ENCODE peak calls at places on chromosomes 1 and 21, in nine cellular contexts. One of them, this sample, is unnamed.

GRCh38 chr1:224510880-224511645 is 76.5 kb upstream of the WDR26 start:
- DNase-seq in small intestine: no peak
- DNase-seq in Peyer's patch: no peak
- DNase-seq in mesendoderm: peak
- DNase-seq in neural progenitor cell: no peak
- DNase-seq in cardiac muscle cell: peak
- DNase-seq in effector memory CD4-positive, alpha-beta T cell: no peak
- DNase-seq in A549: no peak
- DNase-seq in upper lobe of right lung: no peak
- DNase-seq in this sample: no peak

GRCh38 chr1:179816196-179816960 is 61.2 kb downstream of the TOR1AIP2 start:
- DNase-seq in upper lobe of right lung: no peak
- DNase-seq in A549: no peak
- DNase-seq in small intestine: no peak
- DNase-seq in effector memory CD4-positive, alpha-beta T cell: no peak
- DNase-seq in mesendoderm: no peak
- DNase-seq in neural progenitor cell: no peak
- DNase-seq in Peyer's patch: no peak
- DNase-seq in cardiac muscle cell: peak
- DNase-seq in this sample: no peak

GRCh38 chr1:115838426-115838804 is 2.5 kb downstream of the NHLH2 start:
- DNase-seq in neural progenitor cell: peak
- DNase-seq in cardiac muscle cell: no peak
- DNase-seq in Peyer's patch: no peak
- DNase-seq in effector memory CD4-positive, alpha-beta T cell: no peak
- DNase-seq in mesendoderm: peak
- DNase-seq in small intestine: no peak
- DNase-seq in A549: no peak
- DNase-seq in upper lobe of right lung: no peak
- DNase-seq in this sample: no peak

GRCh38 chr1:229380514-229381160 is 37.8 kb upstream of the CCSAP start:
- DNase-seq in effector memory CD4-positive, alpha-beta T cell: no peak
- DNase-seq in neural progenitor cell: no peak
- DNase-seq in A549: no peak
- DNase-seq in upper lobe of right lung: no peak
- DNase-seq in cardiac muscle cell: no peak
- DNase-seq in Peyer's patch: no peak
- DNase-seq in mesendoderm: no peak
- DNase-seq in small intestine: no peak
- DNase-seq in this sample: no peak

GRCh38 chr1:103788377-103788776 is 38.7 kb downstream of the AMY1C start:
- DNase-seq in effector memory CD4-positive, alpha-beta T cell: no peak
- DNase-seq in small intestine: no peak
- DNase-seq in cardiac muscle cell: no peak
- DNase-seq in mesendoderm: peak
- DNase-seq in Peyer's patch: no peak
- DNase-seq in upper lobe of right lung: no peak
- DNase-seq in A549: no peak
- DNase-seq in neural progenitor cell: no peak
- DNase-seq in this sample: no peak

GRCh38 chr1:94095744-94096469 is 25.0 kb downstream of the ABCA4 start:
- DNase-seq in A549: no peak
- DNase-seq in upper lobe of right lung: no peak
- DNase-seq in small intestine: no peak
- DNase-seq in effector memory CD4-positive, alpha-beta T cell: no peak
- DNase-seq in neural progenitor cell: no peak
- DNase-seq in cardiac muscle cell: peak
- DNase-seq in Peyer's patch: no peak
- DNase-seq in mesendoderm: no peak
- DNase-seq in this sample: no peak

GRCh38 chr1:93839307-93839706 is 39.7 kb downstream of the DNTTIP2 start:
- DNase-seq in effector memory CD4-positive, alpha-beta T cell: no peak
- DNase-seq in Peyer's patch: no peak
- DNase-seq in mesendoderm: no peak
- DNase-seq in A549: no peak
- DNase-seq in small intestine: no peak
- DNase-seq in cardiac muscle cell: peak
- DNase-seq in neural progenitor cell: no peak
- DNase-seq in upper lobe of right lung: no peak
- DNase-seq in this sample: no peak

GRCh38 chr1:29671446-29671845 is 435.1 kb downstream of the PTPRU start:
- DNase-seq in A549: no peak
- DNase-seq in cardiac muscle cell: no peak
- DNase-seq in neural progenitor cell: no peak
- DNase-seq in Peyer's patch: no peak
- DNase-seq in mesendoderm: no peak
- DNase-seq in small intestine: no peak
- DNase-seq in upper lobe of right lung: peak
- DNase-seq in effector memory CD4-positive, alpha-beta T cell: no peak
- DNase-seq in this sample: no peak

GRCh38 chr1:205645494-205645893 is 13.7 kb upstream of the ELK4 start:
- DNase-seq in Peyer's patch: no peak
- DNase-seq in neural progenitor cell: no peak
- DNase-seq in A549: no peak
- DNase-seq in small intestine: no peak
- DNase-seq in upper lobe of right lung: no peak
- DNase-seq in cardiac muscle cell: no peak
- DNase-seq in mesendoderm: no peak
- DNase-seq in effector memory CD4-positive, alpha-beta T cell: no peak
- DNase-seq in this sample: no peak

GRCh38 chr1:36664564-36665287 is 182.0 kb upstream of the CSF3R start:
- DNase-seq in effector memory CD4-positive, alpha-beta T cell: no peak
- DNase-seq in upper lobe of right lung: no peak
- DNase-seq in small intestine: no peak
- DNase-seq in A549: no peak
- DNase-seq in Peyer's patch: no peak
- DNase-seq in cardiac muscle cell: no peak
- DNase-seq in neural progenitor cell: no peak
- DNase-seq in mesendoderm: no peak
- DNase-seq in this sample: no peak

GRCh38 chr1:44239961-44240371 is 26.7 kb downstream of the DMAP1 start:
- DNase-seq in neural progenitor cell: no peak
- DNase-seq in upper lobe of right lung: no peak
- DNase-seq in small intestine: no peak
- DNase-seq in mesendoderm: no peak
- DNase-seq in Peyer's patch: peak
- DNase-seq in cardiac muscle cell: no peak
- DNase-seq in A549: no peak
- DNase-seq in effector memory CD4-positive, alpha-beta T cell: no peak
- DNase-seq in this sample: no peak

GRCh38 chr1:37808369-37809319 is 636 bp upstream of the YRDC start:
- DNase-seq in A549: peak
- DNase-seq in neural progenitor cell: peak
- DNase-seq in effector memory CD4-positive, alpha-beta T cell: no peak
- DNase-seq in Peyer's patch: peak
- DNase-seq in mesendoderm: peak
- DNase-seq in small intestine: peak
- DNase-seq in upper lobe of right lung: peak
- DNase-seq in cardiac muscle cell: peak
- DNase-seq in this sample: no peak

GRCh38 chr1:115098979-115099692 is 9.8 kb upstream of the TSPAN2 start:
- DNase-seq in A549: no peak
- DNase-seq in small intestine: peak
- DNase-seq in effector memory CD4-positive, alpha-beta T cell: peak
- DNase-seq in neural progenitor cell: no peak
- DNase-seq in Peyer's patch: no peak
- DNase-seq in cardiac muscle cell: peak
- DNase-seq in upper lobe of right lung: no peak
- DNase-seq in mesendoderm: peak
- DNase-seq in this sample: peak

GRCh38 chr1:210908257-210908656 is 225.7 kb downstream of the KCNH1 start:
- DNase-seq in Peyer's patch: no peak
- DNase-seq in neural progenitor cell: no peak
- DNase-seq in mesendoderm: no peak
- DNase-seq in effector memory CD4-positive, alpha-beta T cell: no peak
- DNase-seq in cardiac muscle cell: no peak
- DNase-seq in upper lobe of right lung: no peak
- DNase-seq in A549: no peak
- DNase-seq in small intestine: no peak
- DNase-seq in this sample: no peak

GRCh38 chr1:10608690-10609089 is 133.9 kb downstream of the PEX14 start:
- DNase-seq in Peyer's patch: no peak
- DNase-seq in neural progenitor cell: no peak
- DNase-seq in cardiac muscle cell: no peak
- DNase-seq in A549: no peak
- DNase-seq in small intestine: no peak
- DNase-seq in effector memory CD4-positive, alpha-beta T cell: no peak
- DNase-seq in mesendoderm: no peak
- DNase-seq in upper lobe of right lung: no peak
- DNase-seq in this sample: no peak

GRCh38 chr1:90707363-90707710 is 9.8 kb downstream of the BARHL2 start:
- DNase-seq in cardiac muscle cell: peak
- DNase-seq in mesendoderm: peak
- DNase-seq in upper lobe of right lung: peak
- DNase-seq in small intestine: peak
- DNase-seq in A549: peak
- DNase-seq in Peyer's patch: peak
- DNase-seq in neural progenitor cell: peak
- DNase-seq in effector memory CD4-positive, alpha-beta T cell: no peak
- DNase-seq in this sample: no peak

GRCh38 chr21:38945536-38946245 is 140.0 kb downstream of the ETS2 start:
- DNase-seq in small intestine: no peak
- DNase-seq in neural progenitor cell: peak
- DNase-seq in cardiac muscle cell: no peak
- DNase-seq in A549: no peak
- DNase-seq in Peyer's patch: peak
- DNase-seq in effector memory CD4-positive, alpha-beta T cell: no peak
- DNase-seq in mesendoderm: peak
- DNase-seq in upper lobe of right lung: no peak
- DNase-seq in this sample: no peak

DNA sequence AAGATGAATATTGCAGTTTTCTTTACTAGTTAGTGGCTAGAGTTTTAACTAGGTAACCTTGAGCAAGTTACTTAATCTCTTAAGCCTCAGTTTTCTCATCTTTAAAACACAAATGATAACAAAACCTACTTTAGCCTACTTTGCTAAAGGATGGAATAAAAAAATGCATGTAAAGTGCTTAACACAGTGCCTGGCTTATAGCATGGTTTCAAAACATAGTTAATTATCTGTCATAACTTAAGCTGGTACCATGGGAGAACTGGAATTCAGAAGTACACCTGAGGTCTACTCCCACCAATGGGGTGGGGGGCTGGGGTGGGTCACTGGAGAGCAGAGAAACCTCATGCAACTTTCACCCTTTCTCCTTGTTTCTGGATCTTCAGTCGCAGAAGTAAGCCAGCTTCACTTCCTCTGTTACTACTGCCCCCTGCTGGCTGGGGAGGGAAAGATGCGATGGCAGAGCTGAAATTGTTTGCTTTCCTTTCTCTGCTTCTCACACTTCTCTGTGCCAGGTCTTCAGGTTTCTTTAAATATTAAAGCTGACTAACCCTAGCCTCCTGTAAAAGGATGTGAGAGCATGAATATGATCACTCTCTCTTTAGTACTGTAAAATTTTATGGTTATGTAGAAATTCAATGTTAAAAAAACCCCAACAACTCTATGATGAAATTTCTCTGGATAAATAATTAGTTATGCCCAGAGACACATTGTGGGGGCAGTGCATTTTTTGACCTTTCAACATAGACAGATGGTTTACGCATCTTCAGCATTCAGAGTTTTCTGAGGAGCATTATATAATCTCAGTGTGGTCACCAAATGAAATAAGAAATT is 324.2 kb downstream of the HLX start:
- DNase-seq in effector memory CD4-positive, alpha-beta T cell: peak
- DNase-seq in A549: peak
- DNase-seq in small intestine: peak
- DNase-seq in mesendoderm: peak
- DNase-seq in upper lobe of right lung: peak
- DNase-seq in cardiac muscle cell: peak
- DNase-seq in Peyer's patch: peak
- DNase-seq in neural progenitor cell: peak
- DNase-seq in this sample: peak
- H3K27ac ChIP-seq in effector memory CD4-positive, alpha-beta T cell: no peak
- H3K27ac ChIP-seq in A549: no peak
- H3K27ac ChIP-seq in small intestine: no peak
- H3K27ac ChIP-seq in mesendoderm: no peak
- H3K27ac ChIP-seq in upper lobe of right lung: no peak
- H3K27ac ChIP-seq in cardiac muscle cell: no peak
- H3K27ac ChIP-seq in Peyer's patch: no peak
- H3K27ac ChIP-seq in neural progenitor cell: no peak
- H3K27ac ChIP-seq in this sample: no peak

GRCh38 chr1:162327791-162328165 is 48.9 kb downstream of the SPATA46 start:
- DNase-seq in mesendoderm: no peak
- DNase-seq in upper lobe of right lung: no peak
- DNase-seq in small intestine: no peak
- DNase-seq in effector memory CD4-positive, alpha-beta T cell: no peak
- DNase-seq in Peyer's patch: no peak
- DNase-seq in neural progenitor cell: no peak
- DNase-seq in A549: no peak
- DNase-seq in cardiac muscle cell: no peak
- DNase-seq in this sample: no peak
- H3K27ac ChIP-seq in mesendoderm: no peak
- H3K27ac ChIP-seq in upper lobe of right lung: no peak
- H3K27ac ChIP-seq in small intestine: no peak
- H3K27ac ChIP-seq in effector memory CD4-positive, alpha-beta T cell: no peak
- H3K27ac ChIP-seq in Peyer's patch: no peak
- H3K27ac ChIP-seq in neural progenitor cell: no peak
- H3K27ac ChIP-seq in A549: no peak
- H3K27ac ChIP-seq in cardiac muscle cell: no peak
- H3K27ac ChIP-seq in this sample: no peak

DNA sequence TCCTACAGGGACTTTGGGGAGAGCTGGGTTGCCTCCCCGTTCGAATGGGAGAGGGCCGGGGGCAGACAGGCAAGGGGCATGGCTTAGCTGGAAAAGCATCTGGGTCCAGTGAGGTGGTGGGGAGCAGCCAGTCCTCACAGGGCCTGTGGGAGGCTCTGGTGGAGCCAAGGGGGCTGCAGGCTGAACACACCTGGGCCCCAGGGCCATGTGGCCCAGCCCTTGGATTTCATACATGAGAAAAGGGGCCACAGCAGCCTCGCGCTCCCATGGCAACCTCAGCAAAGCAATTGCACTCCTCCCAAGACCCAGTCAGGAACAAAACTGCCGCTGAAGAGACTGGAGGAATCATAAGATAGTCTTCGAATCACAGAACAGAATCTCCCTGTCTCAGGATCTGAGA is 24.7 kb downstream of the LRP8 start:
- DNase-seq in Peyer's patch: no peak
- DNase-seq in upper lobe of right lung: no peak
- DNase-seq in A549: no peak
- DNase-seq in neural progenitor cell: no peak
- DNase-seq in effector memory CD4-positive, alpha-beta T cell: no peak
- DNase-seq in mesendoderm: no peak
- DNase-seq in small intestine: no peak
- DNase-seq in cardiac muscle cell: no peak
- DNase-seq in this sample: no peak
- H3K27ac ChIP-seq in Peyer's patch: no peak
- H3K27ac ChIP-seq in upper lobe of right lung: no peak
- H3K27ac ChIP-seq in A549: no peak
- H3K27ac ChIP-seq in neural progenitor cell: peak
- H3K27ac ChIP-seq in effector memory CD4-positive, alpha-beta T cell: no peak
- H3K27ac ChIP-seq in mesendoderm: no peak
- H3K27ac ChIP-seq in small intestine: no peak
- H3K27ac ChIP-seq in cardiac muscle cell: no peak
- H3K27ac ChIP-seq in this sample: no peak

DNA sequence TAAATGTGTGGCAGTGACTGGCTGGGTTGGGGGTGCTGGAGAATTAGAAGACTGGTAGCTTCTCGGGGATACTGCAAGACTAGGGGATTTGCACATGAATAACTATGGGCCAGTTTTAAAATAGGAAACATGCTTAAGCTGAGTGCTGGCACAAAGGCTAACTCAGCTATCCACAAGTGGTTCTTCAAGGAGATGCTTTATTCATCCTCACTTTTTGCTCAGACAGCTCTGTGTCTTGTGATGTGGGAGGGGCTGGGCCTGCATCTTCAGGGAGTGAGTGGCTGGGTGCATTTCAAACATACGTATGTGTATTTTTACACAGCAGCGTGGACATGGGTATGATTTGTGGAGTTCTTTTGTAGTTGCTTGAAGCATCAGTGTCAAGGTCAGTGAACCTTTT is 2.3 kb downstream of the COQ8A start:
- DNase-seq in cardiac muscle cell: no peak
- DNase-seq in Peyer's patch: no peak
- DNase-seq in A549: no peak
- DNase-seq in small intestine: no peak
- DNase-seq in effector memory CD4-positive, alpha-beta T cell: no peak
- DNase-seq in neural progenitor cell: no peak
- DNase-seq in upper lobe of right lung: no peak
- DNase-seq in mesendoderm: no peak
- DNase-seq in this sample: no peak
- H3K27ac ChIP-seq in cardiac muscle cell: no peak
- H3K27ac ChIP-seq in Peyer's patch: no peak
- H3K27ac ChIP-seq in A549: no peak
- H3K27ac ChIP-seq in small intestine: no peak
- H3K27ac ChIP-seq in effector memory CD4-positive, alpha-beta T cell: no peak
- H3K27ac ChIP-seq in neural progenitor cell: no peak
- H3K27ac ChIP-seq in upper lobe of right lung: no peak
- H3K27ac ChIP-seq in mesendoderm: no peak
- H3K27ac ChIP-seq in this sample: no peak